ENCODE peak calls at places on chromosome 3, in nine cellular contexts. One of them, this sample, is unnamed.

GRCh38 chr3:113441051-113441770 is at the start of gene CFAP44:
- DNase-seq in BE2C: peak; percentile 77
- DNase-seq in thyroid gland: peak; percentile 83
- DNase-seq in PC-9: peak; percentile 23
- DNase-seq in psoas muscle: peak; percentile 77
- DNase-seq in lower lobe of right lung: peak; percentile 74
- DNase-seq in fibroblast of lung: peak; percentile 65
- DNase-seq in tibial artery: peak; percentile 75
- DNase-seq in heart left ventricle: peak; percentile 70
- DNase-seq in this sample: peak; percentile 5

GRCh38 chr3:181739628-181740027 is 27.9 kb downstream of the SOX2 start:
- DNase-seq in BE2C: no peak
- DNase-seq in thyroid gland: no peak
- DNase-seq in PC-9: peak; percentile 77
- DNase-seq in psoas muscle: no peak
- DNase-seq in lower lobe of right lung: no peak
- DNase-seq in fibroblast of lung: no peak
- DNase-seq in tibial artery: no peak
- DNase-seq in heart left ventricle: no peak
- DNase-seq in this sample: no peak

GRCh38 chr3:69385033-69385722 is 710 bp downstream of the FRMD4B start:
- DNase-seq in BE2C: no peak
- DNase-seq in thyroid gland: no peak
- DNase-seq in PC-9: no peak
- DNase-seq in psoas muscle: no peak
- DNase-seq in lower lobe of right lung: no peak
- DNase-seq in fibroblast of lung: no peak
- DNase-seq in tibial artery: no peak
- DNase-seq in heart left ventricle: no peak
- DNase-seq in this sample: no peak

GRCh38 chr3:188206787-188207186 is 52.8 kb downstream of the LPP start:
- DNase-seq in BE2C: no peak
- DNase-seq in thyroid gland: no peak
- DNase-seq in PC-9: no peak
- DNase-seq in psoas muscle: no peak
- DNase-seq in lower lobe of right lung: no peak
- DNase-seq in fibroblast of lung: no peak
- DNase-seq in tibial artery: no peak
- DNase-seq in heart left ventricle: no peak
- DNase-seq in this sample: no peak

GRCh38 chr3:155658006-155658405 is 86.9 kb downstream of the PLCH1 start:
- DNase-seq in BE2C: no peak
- DNase-seq in thyroid gland: no peak
- DNase-seq in PC-9: no peak
- DNase-seq in psoas muscle: no peak
- DNase-seq in lower lobe of right lung: no peak
- DNase-seq in fibroblast of lung: no peak
- DNase-seq in tibial artery: no peak
- DNase-seq in heart left ventricle: no peak
- DNase-seq in this sample: no peak

GRCh38 chr3:6734395-6734746 is 126.5 kb upstream of the GRM7 start:
- DNase-seq in BE2C: no peak
- DNase-seq in thyroid gland: no peak
- DNase-seq in PC-9: no peak
- DNase-seq in psoas muscle: no peak
- DNase-seq in lower lobe of right lung: no peak
- DNase-seq in fibroblast of lung: no peak
- DNase-seq in tibial artery: no peak
- DNase-seq in heart left ventricle: no peak
- DNase-seq in this sample: no peak

GRCh38 chr3:111961461-111962269 is 17.2 kb upstream of the ABHD10 start:
- DNase-seq in BE2C: no peak
- DNase-seq in thyroid gland: no peak
- DNase-seq in PC-9: no peak
- DNase-seq in psoas muscle: no peak
- DNase-seq in lower lobe of right lung: no peak
- DNase-seq in fibroblast of lung: no peak
- DNase-seq in tibial artery: no peak
- DNase-seq in heart left ventricle: no peak
- DNase-seq in this sample: no peak

GRCh38 chr3:23797490-23797889 is 8.3 kb upstream of the UBE2E1 start:
- DNase-seq in BE2C: no peak
- DNase-seq in thyroid gland: no peak
- DNase-seq in PC-9: no peak
- DNase-seq in psoas muscle: no peak
- DNase-seq in lower lobe of right lung: no peak
- DNase-seq in fibroblast of lung: no peak
- DNase-seq in tibial artery: no peak
- DNase-seq in heart left ventricle: no peak
- DNase-seq in this sample: peak; percentile 55

DNA sequence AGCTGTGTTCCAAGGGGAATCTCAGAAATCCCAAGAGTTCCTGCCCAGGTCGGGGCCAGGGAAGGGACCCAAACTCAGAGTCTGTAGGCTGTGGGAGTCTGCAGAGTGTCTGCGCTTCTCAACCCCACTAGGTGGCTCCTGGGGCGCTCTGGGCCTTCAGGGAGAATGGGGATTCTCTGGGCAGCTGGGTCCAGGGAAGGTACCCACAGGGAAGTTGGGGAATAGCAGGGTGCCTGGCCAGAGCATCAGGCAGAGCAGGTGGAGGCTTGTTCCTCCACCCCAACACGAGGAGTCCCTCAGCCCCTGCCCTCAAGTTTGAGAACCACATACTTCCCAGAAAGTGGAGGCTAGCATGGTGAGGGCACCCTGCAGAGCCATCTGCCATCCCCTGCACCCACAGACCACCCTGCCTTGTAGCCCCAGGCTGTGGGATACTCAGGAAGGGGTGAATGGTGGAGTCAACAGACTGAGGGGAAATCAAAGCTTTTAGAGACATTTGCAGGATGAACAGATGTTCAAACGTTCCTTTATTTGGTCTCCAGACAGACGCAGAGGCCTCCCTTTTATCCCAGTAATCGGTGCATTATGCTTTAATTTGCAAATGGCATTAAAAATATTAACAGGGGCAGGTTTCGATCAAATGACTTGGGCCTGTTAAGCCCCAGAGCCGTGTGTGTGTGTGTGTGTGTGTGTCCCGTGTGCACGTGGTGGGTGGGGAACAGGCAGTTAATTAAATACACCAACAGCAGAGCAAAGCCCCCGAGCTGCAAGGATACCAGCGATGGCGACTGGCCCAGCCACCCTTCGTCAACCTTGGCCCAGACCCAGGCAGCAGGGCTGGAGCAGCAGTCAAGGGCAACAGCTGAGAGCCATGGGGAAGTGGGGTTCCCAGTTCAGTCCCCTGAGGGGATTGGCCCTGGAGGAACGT is 57.7 kb downstream of the DNAJB8 start:
- DNase-seq in BE2C: peak; percentile 94
- DNase-seq in thyroid gland: no peak
- DNase-seq in PC-9: no peak
- DNase-seq in psoas muscle: no peak
- DNase-seq in lower lobe of right lung: no peak
- DNase-seq in fibroblast of lung: no peak
- DNase-seq in tibial artery: no peak
- DNase-seq in heart left ventricle: peak; percentile 39
- DNase-seq in this sample: no peak
- TF ChIP-seq CTCF in BE2C: peak; percentile 64
- TF ChIP-seq CTCF in thyroid gland: no peak
- TF ChIP-seq CTCF in PC-9: peak; percentile 27
- TF ChIP-seq CTCF in psoas muscle: no peak
- TF ChIP-seq CTCF in lower lobe of right lung: no peak
- TF ChIP-seq CTCF in fibroblast of lung: no peak
- TF ChIP-seq CTCF in tibial artery: no peak
- TF ChIP-seq CTCF in heart left ventricle: no peak
- TF ChIP-seq CTCF in this sample: no peak

GRCh38 chr3:45660567-45660901 is 28.7 kb upstream of the SACM1L start:
- DNase-seq in BE2C: no peak
- DNase-seq in thyroid gland: no peak
- DNase-seq in PC-9: no peak
- DNase-seq in psoas muscle: no peak
- DNase-seq in lower lobe of right lung: no peak
- DNase-seq in fibroblast of lung: no peak
- DNase-seq in tibial artery: no peak
- DNase-seq in heart left ventricle: no peak
- DNase-seq in this sample: no peak

GRCh38 chr3:45666729-45667440 is 22.3 kb upstream of the SACM1L start:
- DNase-seq in BE2C: peak; percentile 33
- DNase-seq in thyroid gland: peak; percentile 40
- DNase-seq in PC-9: no peak
- DNase-seq in psoas muscle: no peak
- DNase-seq in lower lobe of right lung: no peak
- DNase-seq in fibroblast of lung: peak; percentile 79
- DNase-seq in tibial artery: no peak
- DNase-seq in heart left ventricle: peak; percentile 71
- DNase-seq in this sample: no peak

GRCh38 chr3:45664558-45664957 is 24.6 kb upstream of the SACM1L start:
- DNase-seq in BE2C: no peak
- DNase-seq in thyroid gland: no peak
- DNase-seq in PC-9: no peak
- DNase-seq in psoas muscle: no peak
- DNase-seq in lower lobe of right lung: peak; percentile 56
- DNase-seq in fibroblast of lung: no peak
- DNase-seq in tibial artery: no peak
- DNase-seq in heart left ventricle: no peak
- DNase-seq in this sample: peak; percentile 43

GRCh38 chr3:45667569-45667967 is 21.6 kb upstream of the SACM1L start:
- DNase-seq in BE2C: no peak
- DNase-seq in thyroid gland: no peak
- DNase-seq in PC-9: no peak
- DNase-seq in psoas muscle: no peak
- DNase-seq in lower lobe of right lung: no peak
- DNase-seq in fibroblast of lung: no peak
- DNase-seq in tibial artery: no peak
- DNase-seq in heart left ventricle: no peak
- DNase-seq in this sample: no peak

GRCh38 chr3:45665101-45665572 is 24.1 kb upstream of the SACM1L start:
- DNase-seq in BE2C: peak; percentile 34
- DNase-seq in thyroid gland: peak; percentile 75
- DNase-seq in PC-9: no peak
- DNase-seq in psoas muscle: no peak
- DNase-seq in lower lobe of right lung: no peak
- DNase-seq in fibroblast of lung: no peak
- DNase-seq in tibial artery: no peak
- DNase-seq in heart left ventricle: peak; percentile 56
- DNase-seq in this sample: peak; percentile 35
- H3K4me3 ChIP-seq in BE2C: no peak overlapping the region
- H3K4me3 ChIP-seq in thyroid gland: no peak overlapping the region
- H3K4me3 ChIP-seq in PC-9: no peak overlapping the region
- H3K4me3 ChIP-seq in psoas muscle: peak overlapping the region; percentile 40
- H3K4me3 ChIP-seq in lower lobe of right lung: peak overlapping the region; percentile 47
- H3K4me3 ChIP-seq in fibroblast of lung: no peak overlapping the region
- H3K4me3 ChIP-seq in tibial artery: peak overlapping the region; percentile 3
- H3K4me3 ChIP-seq in heart left ventricle: peak overlapping the region; percentile 50
- H3K4me3 ChIP-seq in this sample: peak overlapping the region; percentile 35

GRCh38 chr3:58082047-58082446 is 73.8 kb downstream of the FLNB start:
- DNase-seq in BE2C: no peak
- DNase-seq in thyroid gland: no peak
- DNase-seq in PC-9: no peak
- DNase-seq in psoas muscle: no peak
- DNase-seq in lower lobe of right lung: no peak
- DNase-seq in fibroblast of lung: peak; percentile 89
- DNase-seq in tibial artery: no peak
- DNase-seq in heart left ventricle: peak; percentile 35
- DNase-seq in this sample: no peak

GRCh38 chr3:58078610-58079009 is 70.4 kb downstream of the FLNB start:
- DNase-seq in BE2C: no peak
- DNase-seq in thyroid gland: no peak
- DNase-seq in PC-9: no peak
- DNase-seq in psoas muscle: no peak
- DNase-seq in lower lobe of right lung: no peak
- DNase-seq in fibroblast of lung: no peak
- DNase-seq in tibial artery: no peak
- DNase-seq in heart left ventricle: no peak
- DNase-seq in this sample: no peak

GRCh38 chr3:58077586-58078285 is 69.5 kb downstream of the FLNB start:
- DNase-seq in BE2C: no peak
- DNase-seq in thyroid gland: no peak
- DNase-seq in PC-9: no peak
- DNase-seq in psoas muscle: no peak
- DNase-seq in lower lobe of right lung: no peak
- DNase-seq in fibroblast of lung: no peak
- DNase-seq in tibial artery: no peak
- DNase-seq in heart left ventricle: no peak
- DNase-seq in this sample: no peak

GRCh38 chr3:58084166-58084565 is 75.9 kb downstream of the FLNB start:
- DNase-seq in BE2C: no peak
- DNase-seq in thyroid gland: no peak
- DNase-seq in PC-9: no peak
- DNase-seq in psoas muscle: no peak
- DNase-seq in lower lobe of right lung: no peak
- DNase-seq in fibroblast of lung: peak; percentile 51
- DNase-seq in tibial artery: no peak
- DNase-seq in heart left ventricle: no peak
- DNase-seq in this sample: no peak

DNA sequence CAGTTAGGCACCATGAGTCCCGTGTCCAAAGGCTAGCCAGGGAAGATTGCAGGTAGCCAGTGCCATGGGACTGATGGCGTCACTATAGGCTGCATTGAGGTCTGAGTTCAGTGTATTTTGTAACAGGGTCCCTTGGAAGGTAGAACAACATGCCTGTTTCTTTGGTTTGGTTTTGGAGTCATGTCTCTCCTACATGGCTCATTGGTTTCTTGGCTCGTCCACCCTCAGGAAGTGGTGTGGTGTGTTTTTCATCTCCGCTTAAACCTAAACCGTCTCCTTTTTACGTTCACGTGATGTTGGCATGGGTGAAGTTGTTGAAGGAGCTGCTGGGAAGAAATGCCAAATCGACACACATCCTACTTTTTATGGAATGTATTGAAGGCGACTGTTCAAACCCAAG is 71.6 kb downstream of the FLNB start:
- DNase-seq in BE2C: no peak
- DNase-seq in thyroid gland: peak; percentile 82
- DNase-seq in PC-9: no peak
- DNase-seq in psoas muscle: no peak
- DNase-seq in lower lobe of right lung: no peak
- DNase-seq in fibroblast of lung: peak; percentile 84
- DNase-seq in tibial artery: no peak
- DNase-seq in heart left ventricle: no peak
- DNase-seq in this sample: no peak
- H3K36me3 ChIP-seq in BE2C: no peaks in the 10 kb centered on the region
- H3K36me3 ChIP-seq in thyroid gland: no peaks in the 10 kb centered on the region
- H3K36me3 ChIP-seq in PC-9: peaks cover 10% of the 10 kb centered on the region
- H3K36me3 ChIP-seq in psoas muscle: peaks cover 10% of the 10 kb centered on the region
- H3K36me3 ChIP-seq in lower lobe of right lung: peaks cover 20% of the 10 kb centered on the region
- H3K36me3 ChIP-seq in fibroblast of lung: peaks cover 2% of the 10 kb centered on the region
- H3K36me3 ChIP-seq in tibial artery: peaks cover 37% of the 10 kb centered on the region
- H3K36me3 ChIP-seq in heart left ventricle: no peaks in the 10 kb centered on the region
- H3K36me3 ChIP-seq in this sample: peaks cover 2% of the 10 kb centered on the region

GRCh38 chr3:194604126-194604525 is 29.1 kb downstream of the TMEM44 start:
- DNase-seq in BE2C: no peak
- DNase-seq in thyroid gland: no peak
- DNase-seq in PC-9: no peak
- DNase-seq in psoas muscle: no peak
- DNase-seq in lower lobe of right lung: no peak
- DNase-seq in fibroblast of lung: no peak
- DNase-seq in tibial artery: no peak
- DNase-seq in heart left ventricle: no peak
- DNase-seq in this sample: no peak

GRCh38 chr3:194598771-194599557 is 34.3 kb downstream of the TMEM44 start:
- DNase-seq in BE2C: peak; percentile 56
- DNase-seq in thyroid gland: no peak
- DNase-seq in PC-9: no peak
- DNase-seq in psoas muscle: no peak
- DNase-seq in lower lobe of right lung: no peak
- DNase-seq in fibroblast of lung: peak; percentile 100
- DNase-seq in tibial artery: no peak
- DNase-seq in heart left ventricle: no peak
- DNase-seq in this sample: no peak

GRCh38 chr3:194604837-194605236 is 28.4 kb downstream of the TMEM44 start:
- DNase-seq in BE2C: no peak
- DNase-seq in thyroid gland: no peak
- DNase-seq in PC-9: no peak
- DNase-seq in psoas muscle: no peak
- DNase-seq in lower lobe of right lung: no peak
- DNase-seq in fibroblast of lung: no peak
- DNase-seq in tibial artery: no peak
- DNase-seq in heart left ventricle: no peak
- DNase-seq in this sample: no peak

GRCh38 chr3:194606163-194606562 is 27.1 kb downstream of the TMEM44 start:
- DNase-seq in BE2C: peak; percentile 68
- DNase-seq in thyroid gland: no peak
- DNase-seq in PC-9: no peak
- DNase-seq in psoas muscle: no peak
- DNase-seq in lower lobe of right lung: no peak
- DNase-seq in fibroblast of lung: no peak
- DNase-seq in tibial artery: no peak
- DNase-seq in heart left ventricle: no peak
- DNase-seq in this sample: no peak

DNA sequence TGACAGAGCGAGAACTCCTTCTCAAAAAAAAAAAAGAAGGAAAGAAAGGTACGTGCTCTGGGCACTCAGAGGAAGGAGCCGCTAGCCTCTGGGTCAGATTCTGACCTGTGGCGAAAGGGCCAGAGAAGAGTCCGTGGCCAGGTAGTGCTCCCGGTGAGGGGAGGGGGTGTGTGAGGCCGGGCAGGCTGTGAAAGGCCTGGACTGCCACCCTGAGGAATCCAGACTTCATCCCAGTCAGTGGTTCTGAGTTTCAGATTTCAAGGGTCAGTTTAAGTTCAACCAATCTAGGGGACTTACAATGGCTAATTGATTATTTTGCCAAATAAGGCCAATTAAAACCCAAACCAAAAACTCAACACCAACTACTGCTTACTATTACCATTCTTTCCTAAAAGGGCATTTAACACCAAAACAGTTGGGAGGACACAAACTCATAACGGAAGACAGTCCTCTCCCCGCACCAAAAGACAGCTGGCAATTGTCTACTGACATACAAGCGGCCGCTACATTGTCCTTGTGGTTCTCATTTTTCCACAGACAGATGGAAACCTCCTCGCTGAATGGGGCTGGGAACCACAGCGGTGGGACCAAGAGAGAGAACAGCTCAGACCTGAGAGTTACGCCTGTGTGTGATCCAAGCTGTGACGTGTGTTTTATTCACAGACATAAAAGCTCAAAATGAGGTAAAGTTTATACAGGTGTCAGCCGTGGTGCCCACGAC is 30.5 kb downstream of the TMEM44 start:
- DNase-seq in BE2C: no peak
- DNase-seq in thyroid gland: no peak
- DNase-seq in PC-9: no peak
- DNase-seq in psoas muscle: no peak
- DNase-seq in lower lobe of right lung: no peak
- DNase-seq in fibroblast of lung: peak; percentile 60
- DNase-seq in tibial artery: no peak
- DNase-seq in heart left ventricle: no peak
- DNase-seq in this sample: no peak
- TF ChIP-seq CTCF in BE2C: no peak
- TF ChIP-seq CTCF in thyroid gland: no peak
- TF ChIP-seq CTCF in PC-9: no peak
- TF ChIP-seq CTCF in psoas muscle: no peak
- TF ChIP-seq CTCF in lower lobe of right lung: no peak
- TF ChIP-seq CTCF in fibroblast of lung: no peak
- TF ChIP-seq CTCF in tibial artery: no peak
- TF ChIP-seq CTCF in heart left ventricle: no peak
- TF ChIP-seq CTCF in this sample: no peak